ENCODE peak calls at places on chromosomes 16 and 17, in nine cellular contexts. One of them, this sample, is unnamed.

GRCh38 chr17:70855401-70856054 is 686.2 kb downstream of the KCNJ2 start:
- DNase-seq in tibial nerve: no peak
- DNase-seq in aorta: no peak
- DNase-seq in body of pancreas: peak; percentile 42
- DNase-seq in cardiac muscle cell: peak; percentile 15
- DNase-seq in left ventricle myocardium inferior: no peak
- DNase-seq in GM23248: peak; percentile 1
- DNase-seq in thoracic aorta: no peak
- DNase-seq in colonic mucosa: no peak
- DNase-seq in this sample: no peak

GRCh38 chr17:45660474-45660873 is 123.6 kb upstream of the CRHR1 start:
- DNase-seq in thoracic aorta: no peak
- DNase-seq in left ventricle myocardium inferior: no peak
- DNase-seq in colonic mucosa: no peak
- DNase-seq in tibial nerve: no peak
- DNase-seq in GM23248: no peak
- DNase-seq in aorta: no peak
- DNase-seq in cardiac muscle cell: peak; percentile 57
- DNase-seq in body of pancreas: peak; percentile 9
- DNase-seq in this sample: no peak

GRCh38 chr17:353838-354234 is 1.2 kb upstream of the RPH3AL start:
- DNase-seq in colonic mucosa: no peak
- DNase-seq in left ventricle myocardium inferior: no peak
- DNase-seq in GM23248: no peak
- DNase-seq in cardiac muscle cell: no peak
- DNase-seq in body of pancreas: no peak
- DNase-seq in tibial nerve: no peak
- DNase-seq in aorta: no peak
- DNase-seq in thoracic aorta: no peak
- DNase-seq in this sample: no peak

GRCh38 chr17:63549289-63549945 is 860 bp upstream of the DCAF7 start:
- DNase-seq in body of pancreas: no peak
- DNase-seq in left ventricle myocardium inferior: no peak
- DNase-seq in aorta: no peak
- DNase-seq in GM23248: no peak
- DNase-seq in colonic mucosa: no peak
- DNase-seq in tibial nerve: no peak
- DNase-seq in thoracic aorta: no peak
- DNase-seq in cardiac muscle cell: no peak
- DNase-seq in this sample: no peak

GRCh38 chr16:89476811-89477261 is 13.5 kb downstream of the ANKRD11 start:
- DNase-seq in body of pancreas: no peak
- DNase-seq in GM23248: no peak
- DNase-seq in tibial nerve: no peak
- DNase-seq in aorta: no peak
- DNase-seq in colonic mucosa: no peak
- DNase-seq in cardiac muscle cell: no peak
- DNase-seq in left ventricle myocardium inferior: no peak
- DNase-seq in thoracic aorta: no peak
- DNase-seq in this sample: no peak

GRCh38 chr17:71632328-71632727 is 488.5 kb upstream of the SOX9 start:
- DNase-seq in colonic mucosa: no peak
- DNase-seq in aorta: no peak
- DNase-seq in GM23248: peak; percentile 58
- DNase-seq in left ventricle myocardium inferior: no peak
- DNase-seq in tibial nerve: no peak
- DNase-seq in body of pancreas: no peak
- DNase-seq in thoracic aorta: no peak
- DNase-seq in cardiac muscle cell: no peak
- DNase-seq in this sample: no peak

GRCh38 chr17:28737770-28738679 is 5.8 kb upstream of the TRAF4 start:
- DNase-seq in GM23248: no peak
- DNase-seq in body of pancreas: no peak
- DNase-seq in aorta: no peak
- DNase-seq in thoracic aorta: no peak
- DNase-seq in colonic mucosa: peak; percentile 60
- DNase-seq in left ventricle myocardium inferior: no peak
- DNase-seq in tibial nerve: no peak
- DNase-seq in cardiac muscle cell: no peak
- DNase-seq in this sample: peak; percentile 68

GRCh38 chr16:57540906-57541753 is 1.3 kb upstream of the ADGRG5 start:
- DNase-seq in cardiac muscle cell: no peak
- DNase-seq in thoracic aorta: no peak
- DNase-seq in GM23248: no peak
- DNase-seq in colonic mucosa: peak; percentile 36
- DNase-seq in body of pancreas: no peak
- DNase-seq in aorta: no peak
- DNase-seq in tibial nerve: no peak
- DNase-seq in left ventricle myocardium inferior: no peak
- DNase-seq in this sample: peak; percentile 49

GRCh38 chr17:78897639-78897996 is 5.4 kb downstream of the CEP295NL start:
- DNase-seq in colonic mucosa: no peak
- DNase-seq in tibial nerve: no peak
- DNase-seq in aorta: no peak
- DNase-seq in GM23248: peak; percentile 48
- DNase-seq in body of pancreas: no peak
- DNase-seq in cardiac muscle cell: no peak
- DNase-seq in thoracic aorta: no peak
- DNase-seq in left ventricle myocardium inferior: no peak
- DNase-seq in this sample: no peak

GRCh38 chr17:78899361-78900260 is 3.4 kb downstream of the CEP295NL start:
- DNase-seq in cardiac muscle cell: peak; percentile 44
- DNase-seq in body of pancreas: peak; percentile 31
- DNase-seq in thoracic aorta: no peak
- DNase-seq in aorta: peak; percentile 66
- DNase-seq in left ventricle myocardium inferior: peak; percentile 76
- DNase-seq in tibial nerve: no peak
- DNase-seq in colonic mucosa: no peak
- DNase-seq in GM23248: peak; percentile 36
- DNase-seq in this sample: no peak

GRCh38 chr17:78898075-78898836 is 4.7 kb downstream of the CEP295NL start:
- DNase-seq in colonic mucosa: no peak
- DNase-seq in body of pancreas: no peak
- DNase-seq in thoracic aorta: no peak
- DNase-seq in cardiac muscle cell: no peak
- DNase-seq in tibial nerve: no peak
- DNase-seq in left ventricle myocardium inferior: no peak
- DNase-seq in GM23248: peak; percentile 43
- DNase-seq in aorta: no peak
- DNase-seq in this sample: no peak

GRCh38 chr17:78900816-78901215 is 2.2 kb downstream of the CEP295NL start:
- DNase-seq in aorta: no peak
- DNase-seq in colonic mucosa: no peak
- DNase-seq in cardiac muscle cell: no peak
- DNase-seq in left ventricle myocardium inferior: no peak
- DNase-seq in tibial nerve: no peak
- DNase-seq in thoracic aorta: no peak
- DNase-seq in body of pancreas: no peak
- DNase-seq in GM23248: no peak
- DNase-seq in this sample: no peak

DNA sequence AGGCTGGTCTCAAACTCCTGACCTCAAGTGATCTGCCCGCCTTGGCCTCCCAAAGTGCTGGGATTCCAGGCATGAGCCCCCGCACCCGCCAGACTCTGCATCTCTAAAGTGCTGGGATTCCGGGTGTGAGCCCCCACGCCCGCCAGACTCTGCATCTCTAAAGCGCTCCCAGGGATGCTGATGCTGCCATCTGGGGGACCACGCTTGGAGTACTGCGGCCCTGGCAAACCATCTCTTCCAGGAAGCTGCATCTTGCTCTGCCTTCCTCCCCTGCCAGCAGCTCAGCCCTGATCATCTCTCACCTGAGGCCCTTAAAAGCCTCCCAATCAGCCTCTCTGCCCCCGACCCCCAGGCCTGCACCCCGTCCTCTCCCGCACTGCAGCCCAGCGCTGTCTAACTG is 4.1 kb downstream of the CEP295NL start:
- DNase-seq in tibial nerve: no peak
- DNase-seq in GM23248: no peak
- DNase-seq in thoracic aorta: no peak
- DNase-seq in body of pancreas: no peak
- DNase-seq in left ventricle myocardium inferior: no peak
- DNase-seq in colonic mucosa: no peak
- DNase-seq in aorta: no peak
- DNase-seq in cardiac muscle cell: no peak
- DNase-seq in this sample: no peak
- H3K4me1 ChIP-seq in tibial nerve: peaks cover 100% of the 10 kb centered on the region
- H3K4me1 ChIP-seq in GM23248: peaks cover 23% of the 10 kb centered on the region
- H3K4me1 ChIP-seq in thoracic aorta: peaks cover 45% of the 10 kb centered on the region
- H3K4me1 ChIP-seq in body of pancreas: peaks cover 22% of the 10 kb centered on the region
- H3K4me1 ChIP-seq in left ventricle myocardium inferior: peaks cover 84% of the 10 kb centered on the region
- H3K4me1 ChIP-seq in colonic mucosa: no peaks in the 10 kb centered on the region
- H3K4me1 ChIP-seq in aorta: peaks cover 2% of the 10 kb centered on the region
- H3K4me1 ChIP-seq in cardiac muscle cell: peaks cover 14% of the 10 kb centered on the region
- H3K4me1 ChIP-seq in this sample: no peaks in the 10 kb centered on the region

GRCh38 chr16:2517954-2518605 is 2.1 kb upstream of the AMDHD2 start:
- DNase-seq in colonic mucosa: no peak
- DNase-seq in tibial nerve: no peak
- DNase-seq in aorta: peak; percentile 52
- DNase-seq in left ventricle myocardium inferior: no peak
- DNase-seq in thoracic aorta: no peak
- DNase-seq in body of pancreas: no peak
- DNase-seq in GM23248: no peak
- DNase-seq in cardiac muscle cell: no peak
- DNase-seq in this sample: no peak

GRCh38 chr16:2515180-2515803 is 1.5 kb downstream of the ATP6V0C start:
- DNase-seq in thoracic aorta: no peak
- DNase-seq in body of pancreas: no peak
- DNase-seq in left ventricle myocardium inferior: no peak
- DNase-seq in colonic mucosa: peak; percentile 72
- DNase-seq in tibial nerve: no peak
- DNase-seq in cardiac muscle cell: no peak
- DNase-seq in GM23248: peak; percentile 72
- DNase-seq in aorta: peak; percentile 63
- DNase-seq in this sample: no peak

GRCh38 chr16:2518823-2519710 is 1.1 kb upstream of the AMDHD2 start:
- DNase-seq in left ventricle myocardium inferior: no peak
- DNase-seq in aorta: peak; percentile 56
- DNase-seq in colonic mucosa: no peak
- DNase-seq in thoracic aorta: no peak
- DNase-seq in GM23248: peak; percentile 40
- DNase-seq in body of pancreas: no peak
- DNase-seq in cardiac muscle cell: no peak
- DNase-seq in tibial nerve: no peak
- DNase-seq in this sample: no peak

GRCh38 chr16:2514333-2515179 is 804 bp downstream of the ATP6V0C start:
- DNase-seq in body of pancreas: peak; percentile 61
- DNase-seq in GM23248: peak; percentile 60
- DNase-seq in tibial nerve: no peak
- DNase-seq in left ventricle myocardium inferior: no peak
- DNase-seq in cardiac muscle cell: no peak
- DNase-seq in thoracic aorta: no peak
- DNase-seq in aorta: peak; percentile 66
- DNase-seq in colonic mucosa: no peak
- DNase-seq in this sample: peak; percentile 71

DNA sequence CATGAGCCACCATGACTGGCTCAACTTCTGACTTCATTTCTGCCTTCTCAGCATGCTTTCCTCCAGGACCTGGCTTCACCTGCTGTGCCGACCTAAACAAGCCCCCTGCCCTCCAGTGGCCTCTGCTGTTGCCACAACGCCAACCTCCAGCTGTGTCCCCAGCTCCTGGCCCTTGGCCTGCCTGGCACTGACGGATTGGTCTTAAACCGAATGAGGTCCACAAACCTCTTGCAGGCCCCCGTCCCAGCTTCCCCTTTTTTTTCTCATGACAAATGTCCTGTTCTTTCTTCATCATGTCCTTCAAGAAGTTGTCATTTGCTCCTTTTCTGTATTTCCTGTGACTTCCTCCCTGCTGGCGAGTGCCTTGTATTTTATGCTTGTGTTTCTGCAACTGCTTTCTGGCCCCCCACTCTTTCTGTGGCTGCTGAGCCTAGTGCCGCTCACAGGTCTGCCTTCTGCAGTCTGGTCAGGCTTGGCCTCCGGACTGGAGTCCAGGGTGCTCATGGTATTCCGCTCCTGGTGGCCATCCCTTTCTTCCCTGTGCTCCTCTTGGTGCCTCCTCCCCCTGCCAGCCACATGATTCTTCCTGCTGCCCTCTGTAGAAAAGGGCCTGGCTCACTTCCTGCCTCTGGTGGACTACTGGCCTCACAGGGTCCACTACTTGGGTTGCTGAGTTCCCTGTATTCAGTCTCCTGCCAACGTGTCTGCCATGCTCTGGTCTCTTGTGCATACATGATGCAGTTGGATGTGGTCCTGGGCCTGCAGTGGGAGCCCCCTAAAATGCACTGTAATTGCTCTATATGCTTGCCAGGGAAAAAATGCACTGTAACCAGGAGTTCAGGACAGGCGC is 2.9 kb downstream of the ATP6V0C start:
- DNase-seq in body of pancreas: no peak
- DNase-seq in thoracic aorta: no peak
- DNase-seq in left ventricle myocardium inferior: no peak
- DNase-seq in GM23248: peak; percentile 47
- DNase-seq in tibial nerve: no peak
- DNase-seq in colonic mucosa: no peak
- DNase-seq in cardiac muscle cell: no peak
- DNase-seq in aorta: peak; percentile 74
- DNase-seq in this sample: no peak
- H3K4me3 ChIP-seq in body of pancreas: no peak overlapping the region
- H3K4me3 ChIP-seq in thoracic aorta: peak overlapping the region; percentile 96
- H3K4me3 ChIP-seq in left ventricle myocardium inferior: peak overlapping the region; percentile 97
- H3K4me3 ChIP-seq in GM23248: no peak overlapping the region
- H3K4me3 ChIP-seq in tibial nerve: peak overlapping the region; percentile 94
- H3K4me3 ChIP-seq in colonic mucosa: peak overlapping the region; percentile 58
- H3K4me3 ChIP-seq in cardiac muscle cell: no peak overlapping the region
- H3K4me3 ChIP-seq in aorta: no peak overlapping the region
- H3K4me3 ChIP-seq in this sample: no peak overlapping the region

GRCh38 chr17:36092228-36092627 is 2.3 kb upstream of the CCL3 start:
- DNase-seq in cardiac muscle cell: no peak
- DNase-seq in colonic mucosa: no peak
- DNase-seq in left ventricle myocardium inferior: no peak
- DNase-seq in GM23248: no peak
- DNase-seq in body of pancreas: no peak
- DNase-seq in aorta: no peak
- DNase-seq in thoracic aorta: no peak
- DNase-seq in tibial nerve: no peak
- DNase-seq in this sample: no peak

GRCh38 chr17:36085710-36086268 is 4.2 kb downstream of the CCL3 start:
- DNase-seq in tibial nerve: no peak
- DNase-seq in body of pancreas: no peak
- DNase-seq in aorta: no peak
- DNase-seq in GM23248: peak; percentile 37
- DNase-seq in thoracic aorta: no peak
- DNase-seq in cardiac muscle cell: no peak
- DNase-seq in colonic mucosa: no peak
- DNase-seq in left ventricle myocardium inferior: no peak
- DNase-seq in this sample: no peak

GRCh38 chr17:36088559-36089376 is 1.2 kb downstream of the CCL3 start:
- DNase-seq in colonic mucosa: no peak
- DNase-seq in GM23248: no peak
- DNase-seq in body of pancreas: no peak
- DNase-seq in thoracic aorta: no peak
- DNase-seq in left ventricle myocardium inferior: no peak
- DNase-seq in cardiac muscle cell: no peak
- DNase-seq in tibial nerve: no peak
- DNase-seq in aorta: no peak
- DNase-seq in this sample: no peak

GRCh38 chr17:36094232-36094631 is 4.3 kb upstream of the CCL3 start:
- DNase-seq in thoracic aorta: no peak
- DNase-seq in body of pancreas: no peak
- DNase-seq in left ventricle myocardium inferior: no peak
- DNase-seq in GM23248: no peak
- DNase-seq in tibial nerve: no peak
- DNase-seq in aorta: no peak
- DNase-seq in colonic mucosa: no peak
- DNase-seq in cardiac muscle cell: no peak
- DNase-seq in this sample: no peak

GRCh38 chr17:36089888-36090836 is at the start of gene CCL3:
- DNase-seq in tibial nerve: no peak
- DNase-seq in left ventricle myocardium inferior: no peak
- DNase-seq in aorta: peak; percentile 72
- DNase-seq in cardiac muscle cell: no peak
- DNase-seq in body of pancreas: peak; percentile 12
- DNase-seq in thoracic aorta: no peak
- DNase-seq in colonic mucosa: no peak
- DNase-seq in GM23248: peak; percentile 6
- DNase-seq in this sample: no peak
- H3K4me1 ChIP-seq in tibial nerve: no peaks in the 10 kb centered on the region
- H3K4me1 ChIP-seq in left ventricle myocardium inferior: no peaks in the 10 kb centered on the region
- H3K4me1 ChIP-seq in aorta: no peaks in the 10 kb centered on the region
- H3K4me1 ChIP-seq in cardiac muscle cell: no peaks in the 10 kb centered on the region
- H3K4me1 ChIP-seq in body of pancreas: no peaks in the 10 kb centered on the region
- H3K4me1 ChIP-seq in thoracic aorta: no peaks in the 10 kb centered on the region
- H3K4me1 ChIP-seq in colonic mucosa: no peaks in the 10 kb centered on the region
- H3K4me1 ChIP-seq in GM23248: no peaks in the 10 kb centered on the region
- H3K4me1 ChIP-seq in this sample: no peaks in the 10 kb centered on the region

DNA sequence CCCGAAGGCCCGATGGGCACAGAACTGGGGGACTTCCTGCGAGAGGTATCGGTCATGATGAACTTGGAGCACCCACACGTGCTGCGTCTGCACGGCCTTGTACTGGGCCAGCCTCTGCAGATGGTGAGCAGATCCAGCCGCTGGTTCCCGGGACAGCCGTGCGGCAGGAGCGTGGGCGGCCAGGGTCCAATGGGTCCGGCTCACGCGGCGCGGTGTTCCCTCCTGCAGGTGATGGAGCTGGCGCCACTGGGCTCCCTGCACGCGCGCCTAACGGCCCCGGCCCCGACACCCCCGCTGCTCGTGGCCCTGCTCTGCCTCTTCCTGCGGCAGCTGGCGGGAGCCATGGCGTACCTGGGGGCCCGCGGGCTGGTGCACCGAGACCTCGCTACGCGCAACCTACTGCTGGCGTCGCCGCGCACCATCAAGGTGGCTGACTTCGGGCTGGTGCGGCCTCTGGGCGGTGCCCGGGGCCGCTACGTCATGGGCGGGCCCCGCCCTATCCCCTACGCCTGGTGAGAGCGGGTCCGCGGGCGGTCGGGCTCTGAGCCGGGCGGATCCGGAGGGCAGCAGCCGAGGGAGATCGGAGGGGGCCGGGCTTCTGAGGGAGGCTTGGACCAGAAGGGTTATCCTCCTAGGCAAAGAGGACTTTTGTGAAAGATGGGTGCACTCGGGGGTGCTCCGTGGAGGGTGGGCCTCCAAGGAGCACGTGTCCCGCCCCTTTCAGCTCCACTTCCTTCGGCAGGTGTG is 3.0 kb downstream of the TNK1 start:
- DNase-seq in thoracic aorta: no peak
- DNase-seq in left ventricle myocardium inferior: peak; percentile 32
- DNase-seq in body of pancreas: no peak
- DNase-seq in colonic mucosa: no peak
- DNase-seq in tibial nerve: no peak
- DNase-seq in GM23248: peak; percentile 32
- DNase-seq in aorta: peak; percentile 56
- DNase-seq in cardiac muscle cell: peak; percentile 72
- DNase-seq in this sample: peak; percentile 68
- H3K4me3 ChIP-seq in thoracic aorta: peak overlapping the region; percentile 73
- H3K4me3 ChIP-seq in left ventricle myocardium inferior: peak overlapping the region; percentile 64
- H3K4me3 ChIP-seq in body of pancreas: no peak overlapping the region
- H3K4me3 ChIP-seq in colonic mucosa: peak overlapping the region; percentile 31
- H3K4me3 ChIP-seq in tibial nerve: peak overlapping the region; percentile 52
- H3K4me3 ChIP-seq in GM23248: no peak overlapping the region
- H3K4me3 ChIP-seq in aorta: no peak overlapping the region
- H3K4me3 ChIP-seq in cardiac muscle cell: peak overlapping the region; percentile 15
- H3K4me3 ChIP-seq in this sample: no peak overlapping the region